ENCODE peak calls at places on chromosome 21, in nine cellular contexts. D is A172; T is germinal center; W is EL; Q is activated CD4-positive, alpha-beta T cell treated with anti-CD3 and anti-CD28 coated beads for 24 hours; A is HFF-Myc; V is T follicular helper cell; P is activated T-helper 1 cell treated with Interleukin-2 at 50 U/mL for 16 hours; Z is heart right ventricle. F is an unnamed sample.

GRCh38 chr21:45537111-45537745 is 5.0 kb downstream of the SLC19A1 start:
- DNase-seq in D (no peak), T (no peak), W (no peak), Q (no peak), A (no peak), V (no peak), P (no peak), Z (no peak), F (no peak)

GRCh38 chr21:42833439-42833815 is 45.9 kb downstream of the WDR4 start:
- DNase-seq in D (no peak), T (peak; percentile 59), W (peak; percentile 16), Q (peak; percentile 40), A (peak; percentile 16), V (peak; percentile 32), P (peak; percentile 15), Z (no peak), F (no peak)

GRCh38 chr21:43866659-43867331 is 1.8 kb downstream of the AGPAT3 start:
- DNase-seq in D (peak; percentile 16), T (peak; percentile 52), W (peak; percentile 11), Q (peak; percentile 31), A (no peak), V (peak; percentile 43), P (peak; percentile 28), Z (no peak), F (no peak)

GRCh38 chr21:32921632-32922230 is 104.0 kb upstream of the OLIG2 start:
- DNase-seq in D (no peak), T (peak; percentile 16), W (peak; percentile 14), Q (peak; percentile 21), A (no peak), V (no peak), P (no peak), Z (no peak), F (no peak)

GRCh38 chr21:38315155-38315554 is 58.4 kb downstream of the KCNJ15 start:
- DNase-seq in D (no peak), T (no peak), W (no peak), Q (no peak), A (no peak), V (no peak), P (no peak), Z (no peak), F (no peak)

GRCh38 chr21:42219606-42220137 is 732 bp downstream of the ABCG1 start:
- DNase-seq in D (no peak), T (peak; percentile 67), W (no peak), Q (no peak), A (no peak), V (no peak), P (no peak), Z (peak; percentile 44), F (peak; percentile 66)

GRCh38 chr21:33947451-33948095 is 32.0 kb upstream of the ATP5PO start:
- DNase-seq in D (peak; percentile 99), T (no peak), W (peak; percentile 97), Q (peak; percentile 75), A (peak; percentile 96), V (peak; percentile 86), P (peak; percentile 76), Z (peak; percentile 47), F (peak; percentile 71)

GRCh38 chr21:25624511-25624910 is 14.5 kb upstream of the JAM2 start:
- DNase-seq in D (no peak), T (no peak), W (no peak), Q (no peak), A (no peak), V (no peak), P (no peak), Z (no peak), F (no peak)

GRCh38 chr21:44880762-44881585 is 7.5 kb upstream of the PTTG1IP start:
- DNase-seq in D (peak; percentile 93), T (no peak), W (peak; percentile 81), Q (no peak), A (no peak), V (no peak), P (no peak), Z (no peak), F (no peak)

GRCh38 chr21:25939396-25939761 is 204.6 kb downstream of the GABPA start:
- DNase-seq in D (no peak), T (no peak), W (no peak), Q (no peak), A (no peak), V (no peak), P (no peak), Z (no peak), F (no peak)

F was measured in frontal cortex.